ENCODE peak calls at places on chromosomes 2 and 18, in ten cellular contexts. F is posterior vena cava; O is amniotic stem cell; I is stimulated activated CD4-positive, alpha-beta T cell treated with anti-CD3 and anti-CD28 coated beads, Interleukin-4, amount 100 ng/mL, for 24 hours; W is nephron progenitor cell; N is right cardiac atrium; J is left ventricle myocardium superior; X is IMR-90; C is tibial nerve; L is spleen. G is an unnamed sample.

GRCh38 chr2:66431840-66432511 is 2.9 kb upstream of the MEIS1 start:
- DNase-seq in X (no peak), L (no peak), N (no peak), J (no peak), W (peak; percentile 39), F (no peak), C (no peak), I (no peak), O (no peak), G (no peak)

GRCh38 chr18:37486848-37487247 is 78.8 kb downstream of the CELF4 start:
- DNase-seq in N (no peak), O (no peak), J (no peak), C (no peak), X (no peak), L (no peak), F (no peak), W (no peak), I (no peak), G (no peak)

GRCh38 chr2:45617496-45617895 is 6.4 kb upstream of the SRBD1 start:
- DNase-seq in I (no peak), J (no peak), N (no peak), L (no peak), C (no peak), F (no peak), O (no peak), X (no peak), W (no peak), G (no peak)

GRCh38 chr2:143259368-143259958 is 130.2 kb downstream of the ARHGAP15 start:
- DNase-seq in I (peak; percentile 80), L (no peak), F (no peak), N (peak; percentile 49), W (peak; percentile 52), X (peak; percentile 73), C (peak; percentile 60), O (peak; percentile 62), J (peak; percentile 22), G (peak; percentile 61)

GRCh38 chr2:179932786-179933185 is 71.4 kb upstream of the ZNF385B start:
- DNase-seq in F (no peak), X (no peak), C (no peak), J (peak; percentile 63), O (no peak), N (peak; percentile 37), L (no peak), W (no peak), I (no peak), G (no peak)

GRCh38 chr2:240655931-240656886 is 26.5 kb downstream of the AQP12B start:
- DNase-seq in L (no peak), I (no peak), J (no peak), W (no peak), O (no peak), C (no peak), X (peak; percentile 49), N (no peak), F (peak; percentile 42), G (peak; percentile 21)

GRCh38 chr2:47945036-47945781 is 38.9 kb upstream of the FBXO11 start:
- DNase-seq in F (no peak), I (no peak), C (no peak), L (no peak), J (peak; percentile 30), O (no peak), W (no peak), X (no peak), N (no peak), G (no peak)

GRCh38 chr2:175010848-175011254 is 5.7 kb upstream of the CHN1 start:
- DNase-seq in N (no peak), F (no peak), X (no peak), J (no peak), O (no peak), I (no peak), W (no peak), L (no peak), C (no peak), G (no peak)

GRCh38 chr18:58025733-58026132 is 18.3 kb upstream of the NEDD4L start:
- DNase-seq in W (no peak), C (no peak), L (no peak), F (no peak), O (no peak), J (no peak), I (no peak), N (no peak), X (peak; percentile 58), G (no peak)

GRCh38 chr2:202871161-202872141 is at the start of gene ICA1L:
- DNase-seq in N (peak; percentile 76), C (peak; percentile 28), F (peak; percentile 87), O (peak; percentile 27), J (peak; percentile 84), X (peak; percentile 49), I (peak; percentile 57), L (peak; percentile 87), W (peak; percentile 89), G (peak; percentile 64)

GRCh38 chr18:24014986-24015896 is 687 bp downstream of the TTC39C start:
- DNase-seq in N (peak; percentile 65), X (peak; percentile 76), L (peak; percentile 89), C (peak; percentile 21), O (peak; percentile 54), J (peak; percentile 61), I (peak; percentile 61), F (peak; percentile 87), W (peak; percentile 54), G (peak; percentile 42)

GRCh38 chr2:84449055-84449454 is 10.0 kb downstream of the SUCLG1 start:
- DNase-seq in C (no peak), L (no peak), X (no peak), W (no peak), I (no peak), F (no peak), O (no peak), N (no peak), J (no peak), G (no peak)

GRCh38 chr2:60551241-60552095 is 2.0 kb downstream of the BCL11A start:
- DNase-seq in I (no peak), J (peak; percentile 54), N (peak; percentile 28), W (peak; percentile 59), O (no peak), C (no peak), F (no peak), X (no peak), L (peak; percentile 86), G (no peak)

GRCh38 chr2:94861308-94862152 is 9.7 kb upstream of the TEKT4 start:
- DNase-seq in O (no peak), W (peak; percentile 64), N (peak; percentile 9), F (peak; percentile 74), J (no peak), I (no peak), C (no peak), X (no peak), L (peak; percentile 68), G (no peak)

GRCh38 chr2:241008711-241009121 is 10.3 kb downstream of the SNED1 start:
- DNase-seq in J (no peak), X (no peak), L (peak; percentile 68), C (peak; percentile 8), N (no peak), W (no peak), I (no peak), O (no peak), F (peak; percentile 62), G (no peak)

GRCh38 chr2:113178891-113179290 is 5.1 kb downstream of the PSD4 start:
- DNase-seq in N (no peak), C (no peak), J (no peak), L (peak; percentile 47), O (no peak), I (peak; percentile 66), X (no peak), W (no peak), F (peak; percentile 22), G (peak; percentile 55)

GRCh38 chr2:48114256-48114655 is 208.0 kb upstream of the FBXO11 start:
- DNase-seq in F (no peak), L (no peak), I (peak; percentile 65), O (no peak), N (peak; percentile 35), C (no peak), X (peak; percentile 77), W (no peak), J (no peak), G (peak; percentile 52)

GRCh38 chr2:99982744-99983143 is 159.6 kb downstream of the AFF3 start:
- DNase-seq in J (no peak), C (no peak), X (no peak), W (no peak), L (no peak), N (no peak), I (no peak), O (no peak), F (no peak), G (no peak)

GRCh38 chr2:231124833-231125232 is at the start of gene HTR2B:
- DNase-seq in C (no peak), F (no peak), N (no peak), I (peak; percentile 6), J (no peak), L (no peak), X (peak; percentile 35), O (no peak), W (no peak), G (peak; percentile 50)

GRCh38 chr18:76486029-76486428 is 9.0 kb downstream of the ZNF516 start:
- DNase-seq in W (no peak), F (no peak), X (no peak), L (no peak), I (no peak), O (no peak), C (no peak), N (no peak), J (no peak), G (no peak)

GRCh38 chr2:26268184-26268583 is 23.4 kb downstream of the HADHB start:
- DNase-seq in W (no peak), I (no peak), O (no peak), L (no peak), C (no peak), F (no peak), N (no peak), J (no peak), X (peak; percentile 64), G (no peak)

GRCh38 chr2:226048625-226049024 is 649.1 kb downstream of the NYAP2 start:
- DNase-seq in L (no peak), X (peak; percentile 91), N (no peak), W (peak; percentile 39), J (no peak), F (no peak), I (no peak), C (no peak), O (peak; percentile 30), G (no peak)

GRCh38 chr2:164015328-164016123 is 279.7 kb upstream of the FIGN start:
- DNase-seq in O (no peak), L (no peak), C (no peak), I (no peak), W (peak; percentile 54), N (peak; percentile 23), F (peak; percentile 64), J (no peak), X (no peak), G (no peak)

GRCh38 chr18:70446063-70446462 is 157.2 kb downstream of the SOCS6 start:
- DNase-seq in O (no peak), J (no peak), W (no peak), F (no peak), N (no peak), C (no peak), X (no peak), L (no peak), I (no peak), G (no peak)

GRCh38 chr2:231926761-231927565 is 767 bp upstream of the NPPC start:
- DNase-seq in L (peak; percentile 74), I (peak; percentile 12), X (peak; percentile 6), O (no peak), J (peak; percentile 46), W (peak; percentile 31), F (peak; percentile 80), N (no peak), C (no peak), G (no peak)

GRCh38 chr2:160609346-160609745 is 115.7 kb upstream of the RBMS1 start:
- DNase-seq in N (no peak), I (no peak), J (no peak), L (no peak), O (no peak), F (no peak), C (no peak), X (no peak), W (no peak), G (no peak)

GRCh38 chr2:119008108-119008507 is 66.1 kb downstream of the MARCO start:
- DNase-seq in O (no peak), I (no peak), X (no peak), N (no peak), F (no peak), C (no peak), L (no peak), W (no peak), J (no peak), G (no peak)

GRCh38 chr18:58096658-58097057 is 52.6 kb downstream of the NEDD4L start:
- DNase-seq in W (no peak), O (no peak), L (no peak), N (no peak), F (no peak), X (no peak), J (no peak), I (no peak), C (no peak), G (no peak)